ENCODE peak calls at places on chromosomes 4 and X, in seven cellular contexts. J, V, D, H, W, O and M are unnamed samples.

GRCh38 chrX:70052895-70053615 is 3.3 kb upstream of the AWAT2 start:
- DNase-seq in O (no peak), D (no peak), H (no peak), W (no peak), V (no peak), J (no peak), M (no peak)

GRCh38 chrX:78064152-78064551 is 39.9 kb upstream of the PGK1 start:
- DNase-seq in H (no peak), J (no peak), W (no peak), D (no peak), O (no peak), V (no peak), M (no peak)

GRCh38 chr4:6449746-6450369 is 22.6 kb downstream of the PPP2R2C start:
- DNase-seq in V (no peak), H (no peak), O (no peak), J (no peak), W (no peak), D (no peak), M (no peak)

GRCh38 chrX:29581223-29581622 is 634.1 kb upstream of the MAGEB2 start:
- DNase-seq in O (no peak), H (no peak), W (no peak), V (no peak), D (no peak), J (no peak), M (no peak)

GRCh38 chrX:73563740-73564073 is 710 bp downstream of the CHIC1 start:
- DNase-seq in H (no peak), W (no peak), D (peak), J (no peak), O (no peak), V (no peak), M (no peak)

GRCh38 chr4:41132055-41132683 is 82.2 kb downstream of the APBB2 start:
- DNase-seq in D (no peak), W (peak), V (no peak), H (no peak), O (no peak), J (no peak), M (no peak)

GRCh38 chr4:15656038-15656470 is 897 bp upstream of the FBXL5 start:
- DNase-seq in V (no peak), H (no peak), O (no peak), W (no peak), J (no peak), D (peak), M (no peak)

GRCh38 chrX:119145241-119145653 is 17.6 kb upstream of the KIAA1210 start:
- DNase-seq in D (no peak), O (peak), W (no peak), V (no peak), H (peak), J (no peak), M (no peak)

GRCh38 chrX:100449696-100450606 is 39.9 kb upstream of the PCDH19 start:
- DNase-seq in W (no peak), J (no peak), D (no peak), V (no peak), O (no peak), H (peak), M (no peak)

GRCh38 chr4:89140168-89140759 is 28.9 kb downstream of the TIGD2 start:
- DNase-seq in O (no peak), H (no peak), W (no peak), V (no peak), J (no peak), D (no peak), M (no peak)

DNA sequence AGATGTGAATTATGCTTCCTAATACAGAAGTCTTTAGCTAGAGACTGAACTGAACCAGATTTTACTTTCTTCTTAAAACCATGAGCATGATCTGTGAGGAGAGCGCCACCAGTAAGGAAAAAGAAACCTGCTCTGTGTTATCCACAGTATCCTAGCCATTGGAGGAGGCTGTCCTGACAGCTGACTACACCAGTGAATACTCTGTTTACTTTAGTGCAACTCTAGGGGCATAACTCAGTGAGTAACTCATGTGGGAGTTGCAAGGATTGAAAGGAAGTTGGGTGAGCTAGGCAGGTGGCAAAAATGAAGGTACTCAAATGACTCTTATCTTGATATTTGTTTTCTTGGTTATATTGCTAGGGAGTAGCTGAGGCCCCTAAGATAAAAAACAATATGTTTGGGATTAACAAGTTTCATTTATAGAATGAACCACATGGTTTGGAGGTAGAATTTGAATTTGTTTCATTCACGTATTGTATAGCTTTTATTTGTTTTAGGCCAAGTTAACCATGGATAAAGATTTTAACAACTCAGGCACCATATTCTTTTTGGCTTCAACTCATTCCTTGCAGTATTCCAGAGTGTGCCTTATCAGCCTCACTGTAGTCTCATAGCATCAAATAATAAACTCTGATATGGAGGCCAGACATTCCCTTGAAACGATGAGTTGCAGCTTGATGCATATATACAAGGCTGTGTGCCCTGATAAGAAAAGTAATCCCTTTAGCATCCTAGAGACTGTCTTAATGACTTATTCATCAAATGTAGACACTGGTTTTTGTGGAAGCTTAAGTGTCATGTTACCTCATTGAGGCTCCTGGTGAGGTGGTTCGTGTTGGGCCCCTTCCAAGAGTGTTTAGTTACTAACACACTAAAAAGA is 2.5 kb downstream of the BMP3 start:
- DNase-seq in D (no peak), V (no peak), H (no peak), W (no peak), J (no peak), O (no peak), M (no peak)
- TF ChIP-seq CTCF in D (no peak), V (no peak), H (no peak), W (no peak), J (no peak), O (no peak), M (no peak)

GRCh38 chr4:140138428-140138827 is 15.6 kb downstream of the MAML3 start:
- DNase-seq in D (no peak), W (no peak), V (no peak), J (no peak), H (no peak), O (no peak), M (no peak)
- TF ChIP-seq CTCF in D (no peak), W (no peak), V (no peak), J (no peak), H (no peak), O (no peak), M (no peak)

GRCh38 chr4:186149872-186150271 is 41.5 kb upstream of the CYP4V2 start:
- DNase-seq in J (no peak), W (peak), V (no peak), H (peak), O (peak), D (no peak), M (no peak)
- TF ChIP-seq CTCF in J (no peak), W (no peak), V (peak), H (peak), O (peak), D (peak), M (peak)

GRCh38 chrX:34578237-34578636 is 78.8 kb downstream of the TMEM47 start:
- DNase-seq in D (peak), W (no peak), H (no peak), J (no peak), O (no peak), V (peak), M (peak)
- TF ChIP-seq CTCF in D (peak), W (peak), H (peak), J (no peak), O (no peak), V (peak), M (peak)

GRCh38 chr4:161642708-161643107 is 521.1 kb downstream of the FSTL5 start:
- DNase-seq in D (peak), O (no peak), H (no peak), W (no peak), V (no peak), J (no peak), M (no peak)
- TF ChIP-seq CTCF in D (no peak), O (no peak), H (peak), W (no peak), V (no peak), J (peak), M (no peak)

GRCh38 chr4:22237846-22238513 is 277.9 kb downstream of the ADGRA3 start:
- DNase-seq in W (no peak), O (no peak), V (no peak), D (peak), J (no peak), H (no peak), M (no peak)

GRCh38 chr4:22241415-22241814 is 274.5 kb downstream of the ADGRA3 start:
- DNase-seq in H (no peak), D (no peak), V (no peak), J (no peak), O (no peak), W (no peak), M (no peak)

GRCh38 chr4:22240814-22241213 is 275.1 kb downstream of the ADGRA3 start:
- DNase-seq in D (no peak), J (no peak), V (no peak), O (no peak), H (no peak), W (no peak), M (no peak)

GRCh38 chr4:22237155-22237751 is 278.6 kb downstream of the ADGRA3 start:
- DNase-seq in H (peak), D (no peak), W (peak), J (no peak), O (peak), V (no peak), M (no peak)

GRCh38 chr4:22238742-22239141 is 277.1 kb downstream of the ADGRA3 start:
- DNase-seq in O (no peak), D (no peak), W (no peak), J (no peak), V (no peak), H (peak), M (no peak)
- TF ChIP-seq CTCF in O (no peak), D (peak), W (no peak), J (no peak), V (peak), H (peak), M (peak)

GRCh38 chr4:85165808-85166207 is 199.3 kb upstream of the WDFY3 start:
- DNase-seq in J (no peak), W (no peak), O (no peak), H (no peak), V (no peak), D (no peak), M (no peak)
- TF ChIP-seq CTCF in J (no peak), W (no peak), O (no peak), H (peak), V (no peak), D (no peak), M (no peak)

DNA sequence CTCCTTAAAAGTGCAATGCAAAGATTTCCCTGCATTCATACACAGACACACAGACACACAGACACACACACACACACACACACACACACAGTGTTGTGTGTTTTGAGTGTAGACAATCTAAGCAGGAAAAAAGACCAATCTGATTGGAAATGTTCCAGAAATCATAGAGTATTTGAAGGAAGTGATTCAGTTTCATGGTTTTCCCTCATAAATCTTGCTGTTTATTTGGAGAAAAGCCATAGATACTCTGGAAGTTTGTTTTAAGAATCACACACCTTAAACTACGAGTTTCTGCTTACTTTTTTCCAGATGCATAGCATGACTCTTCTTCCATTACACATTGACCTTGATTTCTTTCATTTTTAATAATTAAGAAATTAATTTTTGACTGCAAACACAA is 298.5 kb upstream of the BMP3 start:
- DNase-seq in D (peak), O (no peak), H (no peak), W (no peak), V (peak), J (no peak), M (peak)
- TF ChIP-seq CTCF in D (no peak), O (no peak), H (no peak), W (no peak), V (no peak), J (no peak), M (no peak)

GRCh38 chr4:92091335-92091734 is 212.4 kb upstream of the GRID2 start:
- DNase-seq in W (no peak), D (no peak), O (no peak), J (no peak), V (no peak), H (peak), M (no peak)
- TF ChIP-seq CTCF in W (no peak), D (no peak), O (no peak), J (no peak), V (no peak), H (peak), M (no peak)